ENCODE peak calls at places on chromosomes 11 and 22, in ten cellular contexts. Y is choroid plexus epithelial cell; H is T-helper 9 cell; R is activated CD4-positive, CD25-positive, alpha-beta regulatory T cell treated with anti-CD3 and anti-CD28 coated beads, Interleukin-2, amount 50 U/mL, for 16 hours; O is NCI-H345; X is NCI-H1105; N is effector memory CD4-positive, alpha-beta T cell; B is frontal cortex; K is SK-N-SH; S is stimulated activated CD4-positive, alpha-beta T cell treated with anti-CD3 and anti-CD28 coated beads, Interleukin-1b, Interleukin-23, amount 100 ng/mL, for 4 hours. T is an unnamed sample.

GRCh38 chr22:22770280-22770871 is 117.2 kb upstream of the IGLL5 start:
- DNase-seq in X (peak; percentile 18), B (no peak), K (peak; percentile 66), H (peak; percentile 50), R (no peak), Y (peak; percentile 50), O (peak; percentile 34), N (peak; percentile 28), S (peak; percentile 23), T (no peak)

GRCh38 chr11:110367571-110367970 is 62.2 kb upstream of the FDX1 start:
- DNase-seq in S (no peak), N (no peak), R (no peak), Y (no peak), O (peak; percentile 1), K (no peak), X (no peak), H (no peak), B (no peak), T (no peak)

GRCh38 chr11:120125005-120125404 is 12.9 kb downstream of the TRIM29 start:
- DNase-seq in B (no peak), K (no peak), X (no peak), N (no peak), S (no peak), R (no peak), O (no peak), H (no peak), Y (peak; percentile 21), T (no peak)

GRCh38 chr11:125494987-125495725 is 909 bp downstream of the FEZ1 start:
- DNase-seq in R (no peak), X (peak; percentile 3), N (no peak), K (peak; percentile 76), H (no peak), S (no peak), B (peak; percentile 59), O (no peak), Y (peak; percentile 26), T (peak; percentile 71)

GRCh38 chr11:104325093-104325492 is 161.1 kb upstream of the PDGFD start:
- DNase-seq in B (no peak), O (no peak), Y (no peak), N (no peak), S (no peak), K (no peak), X (no peak), R (no peak), H (no peak), T (no peak)

GRCh38 chr11:34970480-34970879 is 54.1 kb downstream of the PDHX start:
- DNase-seq in X (no peak), Y (no peak), B (no peak), H (no peak), K (no peak), O (no peak), N (no peak), S (no peak), R (no peak), T (no peak)

GRCh38 chr11:67648140-67648795 is 2.3 kb downstream of the ACY3 start:
- DNase-seq in H (no peak), S (peak; percentile 30), Y (no peak), O (peak; percentile 61), K (no peak), R (no peak), B (no peak), X (no peak), N (no peak), T (no peak)

GRCh38 chr11:35242843-35243242 is 103.9 kb downstream of the CD44 start:
- DNase-seq in O (no peak), N (no peak), Y (no peak), H (no peak), K (no peak), X (no peak), S (no peak), B (no peak), R (no peak), T (no peak)

GRCh38 chr22:48089601-48090331 is 1327.3 kb downstream of the TBC1D22A start:
- DNase-seq in S (no peak), O (no peak), K (no peak), X (no peak), Y (peak; percentile 4), B (no peak), N (no peak), H (no peak), R (no peak), T (no peak)

GRCh38 chr11:130545449-130546072 is 97.1 kb downstream of the ADAMTS15 start:
- DNase-seq in Y (no peak), O (no peak), X (no peak), S (no peak), N (no peak), R (no peak), H (no peak), K (no peak), B (no peak), T (no peak)

GRCh38 chr11:124892750-124893454 is 4.8 kb downstream of the ROBO4 start:
- DNase-seq in R (no peak), B (no peak), N (no peak), H (no peak), Y (peak; percentile 31), S (no peak), X (no peak), K (peak; percentile 6), O (no peak), T (no peak)

GRCh38 chr11:63855975-63856374 is 17.1 kb downstream of the MARK2 start:
- DNase-seq in S (no peak), K (no peak), H (no peak), N (no peak), Y (no peak), B (no peak), R (no peak), O (no peak), X (no peak), T (no peak)

GRCh38 chr22:35459423-35459894 is 59.5 kb downstream of the MCM5 start:
- DNase-seq in B (no peak), S (no peak), O (no peak), K (peak; percentile 44), H (no peak), Y (no peak), R (no peak), X (no peak), N (no peak), T (no peak)

GRCh38 chr11:119091083-119091650 is 6.5 kb downstream of the HMBS start:
- DNase-seq in S (no peak), K (no peak), O (no peak), Y (no peak), X (no peak), R (no peak), B (no peak), H (no peak), N (no peak), T (no peak)

GRCh38 chr11:85855341-85855656 is at the start of gene CCDC83:
- DNase-seq in O (no peak), H (no peak), Y (no peak), K (no peak), R (no peak), B (no peak), X (no peak), S (no peak), N (peak; percentile 2), T (no peak)

GRCh38 chr22:46050916-46051614 is 74.1 kb upstream of the WNT7B start:
- DNase-seq in S (no peak), Y (no peak), X (no peak), N (no peak), B (no peak), H (no peak), R (no peak), K (no peak), O (no peak), T (no peak)

GRCh38 chr11:77374611-77375031 is 73.1 kb upstream of the GDPD4 start:
- DNase-seq in H (no peak), S (no peak), Y (peak; percentile 26), X (no peak), O (no peak), K (no peak), N (no peak), R (no peak), B (no peak), T (no peak)

GRCh38 chr11:63761870-63762661 is 6.5 kb downstream of the ZFTA start:
- DNase-seq in X (peak; percentile 69), H (no peak), Y (no peak), B (peak; percentile 43), O (no peak), R (no peak), K (peak; percentile 38), S (no peak), N (no peak), T (peak; percentile 15)

GRCh38 chr11:61775106-61775505 is 17.3 kb downstream of the TMEM258 start:
- DNase-seq in N (no peak), Y (no peak), O (no peak), R (no peak), K (peak; percentile 21), B (no peak), X (no peak), H (no peak), S (no peak), T (no peak)

GRCh38 chr11:130457909-130458729 is 9.7 kb downstream of the ADAMTS15 start:
- DNase-seq in N (no peak), Y (no peak), X (no peak), R (no peak), S (no peak), B (no peak), K (no peak), H (no peak), O (no peak), T (no peak)

GRCh38 chr11:40328890-40329617 is 1130.4 kb downstream of the LRRC4C start:
- DNase-seq in S (no peak), O (peak; percentile 26), B (no peak), X (peak; percentile 29), R (no peak), H (no peak), Y (peak; percentile 100), K (peak; percentile 8), N (no peak), T (no peak)

T was measured in nucleus accumbens.